ENCODE peak calls at places on chromosomes 3 and 15, in four cellular contexts. O is NB4, Q is heart left ventricle, M is thyroid gland. B is an unnamed sample.

GRCh38 chr3:13189639-13190375 is 116.6 kb upstream of the IQSEC1 start:
- DNase-seq in O (peak), Q (no peak), M (no peak), B (no peak)

GRCh38 chr3:94225176-94225742 is 162.4 kb downstream of the NSUN3 start:
- DNase-seq in O (no peak), Q (no peak), M (no peak), B (no peak)

GRCh38 chr3:159252274-159252673 is 450.4 kb downstream of the MFSD1 start:
- DNase-seq in O (no peak), Q (no peak), M (no peak), B (no peak)

GRCh38 chr3:70982274-70982673 is 601.3 kb downstream of the FOXP1 start:
- DNase-seq in O (no peak), Q (no peak), M (no peak), B (no peak)

GRCh38 chr3:99966657-99967420 is 147.5 kb downstream of the FILIP1L start:
- DNase-seq in O (no peak), Q (no peak), M (no peak), B (no peak)

GRCh38 chr3:97821413-97821809 is 400 bp upstream of the CRYBG3 start:
- DNase-seq in O (no peak), Q (peak), M (peak), B (peak)

GRCh38 chr3:71398157-71398836 is 185.2 kb downstream of the FOXP1 start:
- DNase-seq in O (no peak), Q (no peak), M (no peak), B (no peak)

GRCh38 chr3:88195951-88196434 is 46.2 kb downstream of the C3orf38 start:
- DNase-seq in O (no peak), Q (no peak), M (no peak), B (no peak)

GRCh38 chr15:38486946-38487345 is 33.0 kb downstream of the FAM98B start:
- DNase-seq in O (no peak), Q (no peak), M (no peak), B (no peak)

GRCh38 chr3:189953551-189953950 is 167.1 kb downstream of the P3H2 start:
- DNase-seq in O (no peak), Q (no peak), M (no peak), B (no peak)

GRCh38 chr3:12445523-12446240 is 38.6 kb upstream of the TSEN2 start:
- DNase-seq in O (no peak), Q (no peak), M (no peak), B (no peak)

GRCh38 chr15:79197285-79197684 is 85.2 kb upstream of the ANKRD34C start:
- DNase-seq in O (no peak), Q (no peak), M (no peak), B (no peak)

GRCh38 chr3:122942937-122943827 is 84.4 kb downstream of the SEMA5B start:
- DNase-seq in O (peak), Q (peak), M (peak), B (peak)

GRCh38 chr15:36658321-36658720 is 78.9 kb downstream of the CDIN1 start:
- DNase-seq in O (no peak), Q (no peak), M (no peak), B (no peak)

GRCh38 chr3:123660900-123661299 is 76.0 kb upstream of the HACD2 start:
- DNase-seq in O (no peak), Q (peak), M (peak), B (peak)

GRCh38 chr3:14441920-14442300 is 39.5 kb downstream of the SLC6A6 start:
- DNase-seq in O (no peak), Q (no peak), M (no peak), B (no peak)

GRCh38 chr3:41155834-41156233 is 43.5 kb upstream of the CTNNB1 start:
- DNase-seq in O (no peak), Q (no peak), M (no peak), B (no peak)

GRCh38 chr15:73632670-73633058 is 525 bp downstream of the NPTN start:
- DNase-seq in O (peak), Q (no peak), M (no peak), B (no peak)

GRCh38 chr3:183534249-183534648 is 21.3 kb downstream of the KLHL6 start:
- DNase-seq in O (no peak), Q (no peak), M (no peak), B (no peak)

GRCh38 chr3:167346171-167346570 is 33.9 kb downstream of the ZBBX start:
- DNase-seq in O (no peak), Q (no peak), M (no peak), B (no peak)

GRCh38 chr3:44198265-44198956 is 43.3 kb upstream of the TOPAZ1 start:
- DNase-seq in O (peak), Q (no peak), M (peak), B (peak)

DNA sequence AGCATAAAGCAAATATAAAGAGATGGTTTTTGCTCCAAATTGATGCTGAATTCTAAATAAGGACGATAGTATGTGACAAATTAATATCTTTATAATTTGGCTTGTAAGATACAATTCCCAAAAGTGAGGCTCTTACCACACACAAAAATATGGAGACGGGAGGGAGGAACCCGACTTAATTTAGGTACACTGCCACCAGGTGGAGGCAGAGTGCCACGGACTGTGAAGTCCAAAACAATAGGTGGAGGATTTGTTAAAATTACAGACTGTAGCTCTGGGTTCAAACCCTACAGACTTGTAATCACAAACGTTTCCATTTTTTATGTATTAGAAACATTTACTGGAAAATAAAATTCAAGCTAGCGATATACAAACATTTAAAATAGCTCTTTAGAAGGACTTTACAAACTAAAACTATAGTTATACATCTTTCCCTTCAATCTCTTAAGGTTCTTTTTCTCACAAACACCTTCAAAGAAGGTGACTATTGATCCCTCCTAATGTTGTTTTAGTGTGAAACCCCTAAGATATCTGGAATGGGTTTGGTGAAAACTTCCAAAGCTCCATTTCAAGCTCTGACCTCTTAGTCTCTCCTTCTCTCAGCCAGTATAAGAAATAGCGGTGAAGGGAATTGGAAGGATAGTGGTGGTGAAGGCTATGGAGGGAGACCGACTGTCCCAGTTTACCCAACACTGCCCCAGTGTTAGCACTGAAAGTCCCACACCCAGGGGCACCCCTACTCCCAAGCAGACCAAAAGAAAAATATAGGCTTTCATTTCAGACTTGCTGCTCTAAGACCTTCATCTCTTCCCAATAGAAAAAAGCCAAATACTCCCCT is 89.7 kb downstream of the AQP9 start:
- DNase-seq in O (peak), Q (peak), M (peak), B (peak)
- TF ChIP-seq POLR2A in O (no peak), Q (no peak), M (no peak), B (no peak)

GRCh38 chr3:197957775-197958103 is 2.3 kb upstream of the LMLN start:
- DNase-seq in O (no peak), Q (no peak), M (no peak), B (no peak)
- TF ChIP-seq POLR2A in O (no peak), Q (no peak), M (no peak), B (no peak)

GRCh38 chr3:52536369-52537164 is at the start of gene UQCC5:
- DNase-seq in O (peak), Q (peak), M (peak), B (peak)
- TF ChIP-seq POLR2A in O (peak), Q (peak), M (peak), B (peak)

GRCh38 chr3:101567528-101568317 is 6.1 kb downstream of the TRMT10C start:
- DNase-seq in O (no peak), Q (no peak), M (no peak), B (no peak)

GRCh38 chr3:101571028-101571895 is 2.7 kb upstream of the PCNP start:
- DNase-seq in O (no peak), Q (no peak), M (no peak), B (no peak)

GRCh38 chr3:101577276-101577675 is 3.3 kb downstream of the PCNP start:
- DNase-seq in O (no peak), Q (no peak), M (no peak), B (no peak)

GRCh38 chr3:101574388-101575156 is 592 bp downstream of the PCNP start:
- DNase-seq in O (peak), Q (no peak), M (peak), B (peak)

GRCh38 chr3:101573449-101574387 is at the start of gene PCNP:
- DNase-seq in O (peak), Q (peak), M (peak), B (peak)
- TF ChIP-seq POLR2A in O (peak), Q (peak), M (peak), B (peak)

GRCh38 chr3:142602630-142603339 is 6.6 kb downstream of the PLS1 start:
- DNase-seq in O (no peak), Q (no peak), M (no peak), B (no peak)
- TF ChIP-seq POLR2A in O (no peak), Q (no peak), M (no peak), B (no peak)

GRCh38 chr15:66188464-66188863 is 65.1 kb downstream of the MEGF11 start:
- DNase-seq in O (no peak), Q (no peak), M (no peak), B (no peak)

GRCh38 chr15:66184936-66185790 is 68.4 kb downstream of the MEGF11 start:
- DNase-seq in O (no peak), Q (no peak), M (no peak), B (no peak)

GRCh38 chr15:66189291-66189690 is 64.3 kb downstream of the MEGF11 start:
- DNase-seq in O (no peak), Q (peak), M (no peak), B (no peak)

GRCh38 chr15:66186049-66186825 is 67.3 kb downstream of the MEGF11 start:
- DNase-seq in O (no peak), Q (no peak), M (no peak), B (no peak)

GRCh38 chr15:66187271-66187670 is 66.3 kb downstream of the MEGF11 start:
- DNase-seq in O (no peak), Q (no peak), M (no peak), B (no peak)
- TF ChIP-seq POLR2A in O (no peak), Q (no peak), M (no peak), B (no peak)

DNA sequence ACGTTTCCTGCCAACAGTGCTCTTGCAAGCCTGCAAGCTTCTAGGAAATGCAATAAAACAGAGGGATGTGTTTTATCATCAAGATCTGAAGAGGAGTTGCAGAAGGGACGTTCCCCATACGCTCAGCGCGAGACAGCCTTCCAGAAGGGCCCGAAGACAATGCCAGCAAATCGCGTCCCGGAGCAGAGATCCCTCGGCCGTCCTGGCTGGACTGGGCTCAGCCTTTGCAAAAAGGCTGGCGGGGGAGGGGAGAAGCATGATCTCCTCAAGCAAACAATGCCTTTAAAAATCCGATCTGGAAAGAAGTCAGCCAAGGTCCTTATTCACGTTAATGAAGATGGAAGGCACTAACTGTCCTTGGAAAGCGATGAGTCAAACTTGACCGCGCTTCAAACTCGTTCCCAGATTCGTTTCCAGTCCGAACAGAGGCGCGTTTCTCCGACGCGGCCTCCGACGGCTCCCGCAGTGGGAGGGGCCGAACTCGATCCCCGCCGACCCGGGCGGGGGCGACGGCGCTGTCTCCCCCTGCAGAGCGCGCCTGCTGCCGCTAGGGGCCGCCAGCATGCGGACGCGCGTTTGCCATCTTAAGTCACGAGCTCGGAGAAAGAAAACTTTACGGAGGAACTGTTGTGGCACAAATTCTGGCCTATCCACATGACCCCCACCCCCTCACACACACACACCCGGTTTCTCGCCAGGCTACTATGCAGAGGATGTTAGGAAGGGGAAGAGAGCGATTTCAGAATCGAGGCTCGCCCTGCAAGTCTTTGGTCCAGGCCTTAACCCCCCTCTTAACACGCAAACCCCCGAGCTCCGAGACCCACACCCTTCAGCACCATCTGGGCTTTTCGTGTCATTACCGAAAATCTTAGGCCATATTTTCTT is 5.5 kb downstream of the BCL6 start:
- DNase-seq in O (peak), Q (peak), M (peak), B (peak)
- TF ChIP-seq POLR2A in O (no peak), Q (no peak), M (no peak), B (peak)

DNA sequence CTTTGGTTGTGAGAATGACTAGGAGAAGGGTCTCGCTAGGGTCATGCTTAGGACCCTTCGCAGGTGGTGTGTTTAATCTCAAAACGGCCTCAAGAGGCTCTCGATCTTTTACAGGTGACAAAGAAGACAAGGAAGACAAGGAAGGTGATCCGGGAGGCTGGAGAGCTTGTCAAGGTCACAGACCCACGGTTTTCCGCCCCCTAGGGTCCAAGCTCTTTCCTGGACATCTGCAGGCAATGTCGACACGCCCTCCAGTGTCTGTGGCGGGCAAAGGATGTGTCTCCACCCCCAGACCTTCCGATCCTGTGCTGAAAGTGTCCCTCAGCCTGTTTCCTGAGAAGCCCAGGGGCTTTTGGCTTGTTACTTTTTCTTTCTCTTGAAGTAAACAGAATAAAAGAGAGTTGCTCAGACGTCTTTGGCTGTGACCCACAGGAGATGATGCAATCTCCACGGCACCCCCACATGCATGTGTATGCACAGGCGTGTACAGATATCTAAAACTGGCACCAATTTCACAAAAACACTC is 108.7 kb downstream of the KLF13 start:
- DNase-seq in O (peak), Q (peak), M (peak), B (peak)
- TF ChIP-seq POLR2A in O (no peak), Q (peak), M (no peak), B (no peak)

DNA sequence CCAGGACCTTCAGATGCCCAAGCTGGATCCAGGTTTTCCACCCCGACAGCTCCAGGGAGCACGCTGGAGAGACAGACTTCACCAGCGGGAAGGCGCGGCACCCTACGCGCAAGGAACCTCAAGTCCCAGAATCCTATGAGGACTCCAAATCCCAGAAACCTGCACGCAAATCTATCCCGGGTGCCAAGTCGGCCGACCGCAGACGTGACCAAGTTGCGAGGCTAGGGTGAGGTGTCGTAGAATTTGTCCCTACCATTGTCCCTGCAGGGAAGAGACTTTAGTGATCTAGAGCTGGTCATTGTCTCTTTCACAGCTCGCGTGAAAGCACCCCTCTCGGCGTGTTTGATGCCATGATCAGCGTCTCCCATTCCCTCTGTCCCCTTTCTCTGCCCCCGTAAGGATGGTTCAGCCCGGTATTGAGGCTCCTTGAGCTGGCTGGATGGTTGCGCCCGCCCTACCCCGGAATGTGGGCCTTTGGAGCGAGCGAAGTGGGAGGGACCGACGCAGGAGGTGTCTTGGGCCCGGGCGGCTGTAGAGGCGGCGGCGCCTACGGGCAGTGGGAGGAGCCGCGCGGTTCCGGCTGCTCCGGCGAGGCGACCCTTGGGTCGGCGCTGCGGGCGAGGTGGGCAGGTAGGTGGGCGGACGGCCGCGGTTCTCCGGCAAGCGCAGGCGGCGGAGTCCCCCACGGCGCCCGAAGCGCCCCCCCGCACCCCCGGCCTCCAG is at the start of gene PRKCI:
- DNase-seq in O (peak), Q (peak), M (peak), B (peak)
- TF ChIP-seq POLR2A in O (peak), Q (peak), M (peak), B (peak)

GRCh38 chr3:19149388-19149787 is 1.1 kb downstream of the KCNH8 start:
- DNase-seq in O (peak), Q (no peak), M (peak), B (no peak)

GRCh38 chr3:19148768-19149091 is 420 bp downstream of the KCNH8 start:
- DNase-seq in O (no peak), Q (no peak), M (no peak), B (no peak)

GRCh38 chr3:19146685-19147650 is 1.3 kb upstream of the KCNH8 start:
- DNase-seq in O (peak), Q (peak), M (peak), B (peak)

GRCh38 chr3:19151171-19151570 is 2.9 kb downstream of the KCNH8 start:
- DNase-seq in O (no peak), Q (no peak), M (no peak), B (no peak)

GRCh38 chr3:19147905-19148767 is at the start of gene KCNH8:
- DNase-seq in O (no peak), Q (peak), M (peak), B (peak)
- TF ChIP-seq POLR2A in O (no peak), Q (no peak), M (no peak), B (no peak)

B was measured in prostate gland.